ENCODE peak calls at places on chromosomes 5 and 9, in five cellular contexts. One of them, this sample, is unnamed. For H3K36me3, the result is how much of the 10 kb centered on the place peaks cover.

GRCh38 chr9:114671605-114672004 is 10.4 kb downstream of the TEX48 start:
- DNase-seq in adrenal gland: no peak
- DNase-seq in right lobe of liver: no peak
- DNase-seq in lower lobe of right lung: no peak
- DNase-seq in thoracic aorta: no peak
- DNase-seq in this sample: peak

GRCh38 chr5:90689064-90689463 is 130.5 kb downstream of the ADGRV1 start:
- DNase-seq in adrenal gland: no peak
- DNase-seq in right lobe of liver: no peak
- DNase-seq in lower lobe of right lung: no peak
- DNase-seq in thoracic aorta: no peak
- DNase-seq in this sample: no peak

GRCh38 chr9:93902780-93903655 is 52.1 kb downstream of the BARX1 start:
- DNase-seq in adrenal gland: no peak
- DNase-seq in right lobe of liver: peak
- DNase-seq in lower lobe of right lung: no peak
- DNase-seq in thoracic aorta: no peak
- DNase-seq in this sample: no peak

GRCh38 chr9:117377046-117377445 is 37.8 kb downstream of the ASTN2 start:
- DNase-seq in adrenal gland: no peak
- DNase-seq in right lobe of liver: no peak
- DNase-seq in lower lobe of right lung: no peak
- DNase-seq in thoracic aorta: no peak
- DNase-seq in this sample: peak

GRCh38 chr5:148443998-148444397 is 60.2 kb downstream of the FBXO38 start:
- DNase-seq in adrenal gland: peak
- DNase-seq in right lobe of liver: peak
- DNase-seq in lower lobe of right lung: no peak
- DNase-seq in thoracic aorta: no peak
- DNase-seq in this sample: peak

GRCh38 chr5:149940941-149941644 is 3.5 kb downstream of the PDE6A start:
- DNase-seq in adrenal gland: no peak
- DNase-seq in right lobe of liver: no peak
- DNase-seq in lower lobe of right lung: no peak
- DNase-seq in thoracic aorta: no peak
- DNase-seq in this sample: no peak

GRCh38 chr5:9188131-9188530 is 357.7 kb downstream of the SEMA5A start:
- DNase-seq in adrenal gland: peak
- DNase-seq in right lobe of liver: no peak
- DNase-seq in lower lobe of right lung: no peak
- DNase-seq in thoracic aorta: no peak
- DNase-seq in this sample: no peak

GRCh38 chr9:113652355-113653152 is 189.0 kb downstream of the RGS3 start:
- DNase-seq in adrenal gland: no peak
- DNase-seq in right lobe of liver: peak
- DNase-seq in lower lobe of right lung: no peak
- DNase-seq in thoracic aorta: no peak
- DNase-seq in this sample: peak

GRCh38 chr5:103523319-103523718 is 39.3 kb downstream of the NUDT12 start:
- DNase-seq in adrenal gland: no peak
- DNase-seq in right lobe of liver: no peak
- DNase-seq in lower lobe of right lung: no peak
- DNase-seq in thoracic aorta: no peak
- DNase-seq in this sample: no peak

GRCh38 chr5:43016217-43016779 is 23.8 kb downstream of the ANXA2R start:
- DNase-seq in adrenal gland: no peak
- DNase-seq in right lobe of liver: no peak
- DNase-seq in lower lobe of right lung: no peak
- DNase-seq in thoracic aorta: no peak
- DNase-seq in this sample: no peak

GRCh38 chr5:173094012-173094661 is 38.0 kb downstream of the CREBRF start:
- DNase-seq in adrenal gland: no peak
- DNase-seq in right lobe of liver: no peak
- DNase-seq in lower lobe of right lung: no peak
- DNase-seq in thoracic aorta: no peak
- DNase-seq in this sample: no peak

GRCh38 chr5:178467261-178468195 is 122.7 kb downstream of the COL23A1 start:
- DNase-seq in adrenal gland: peak
- DNase-seq in right lobe of liver: no peak
- DNase-seq in lower lobe of right lung: peak
- DNase-seq in thoracic aorta: no peak
- DNase-seq in this sample: no peak

GRCh38 chr9:128056887-128057723 is 10.0 kb downstream of the NAIF1 start:
- DNase-seq in adrenal gland: peak
- DNase-seq in right lobe of liver: peak
- DNase-seq in lower lobe of right lung: no peak
- DNase-seq in thoracic aorta: no peak
- DNase-seq in this sample: peak

GRCh38 chr5:136070486-136071285 is 41.9 kb downstream of the TGFBI start:
- DNase-seq in adrenal gland: no peak
- DNase-seq in right lobe of liver: peak
- DNase-seq in lower lobe of right lung: no peak
- DNase-seq in thoracic aorta: no peak
- DNase-seq in this sample: no peak

GRCh38 chr9:114034663-114035062 is 43.4 kb downstream of the AMBP start:
- DNase-seq in adrenal gland: no peak
- DNase-seq in right lobe of liver: peak
- DNase-seq in lower lobe of right lung: no peak
- DNase-seq in thoracic aorta: no peak
- DNase-seq in this sample: no peak

GRCh38 chr5:88688242-88688959 is 194.6 kb downstream of the MEF2C start:
- DNase-seq in adrenal gland: no peak
- DNase-seq in right lobe of liver: no peak
- DNase-seq in lower lobe of right lung: no peak
- DNase-seq in thoracic aorta: no peak
- DNase-seq in this sample: no peak
- H3K4me3 ChIP-seq in adrenal gland: no peak
- H3K4me3 ChIP-seq in right lobe of liver: no peak
- H3K4me3 ChIP-seq in lower lobe of right lung: no peak
- H3K4me3 ChIP-seq in thoracic aorta: no peak
- H3K4me3 ChIP-seq in this sample: no peak

GRCh38 chr5:117107859-117108258 is 533.2 kb upstream of the SEMA6A start:
- DNase-seq in adrenal gland: no peak
- DNase-seq in right lobe of liver: no peak
- DNase-seq in lower lobe of right lung: no peak
- DNase-seq in thoracic aorta: no peak
- DNase-seq in this sample: no peak

DNA sequence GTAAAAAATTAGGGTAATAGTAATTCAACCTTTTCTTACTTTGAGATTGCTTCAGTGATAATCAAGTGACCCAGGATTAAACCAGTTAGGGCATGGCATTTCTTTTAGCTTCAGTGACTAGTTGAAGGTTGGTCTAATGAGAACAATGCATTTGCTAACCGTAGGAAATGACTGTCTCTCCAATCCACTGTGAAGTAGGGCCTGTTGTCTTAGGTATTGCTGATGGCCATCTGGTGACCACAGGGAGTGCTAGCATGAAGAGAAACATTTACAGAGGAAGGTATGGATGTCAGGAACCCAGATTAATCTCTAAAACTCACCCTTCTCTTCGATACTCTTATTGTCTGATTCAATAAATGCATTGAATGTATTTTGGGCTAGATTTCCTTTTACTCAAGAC is 535.9 kb upstream of the SEMA6A start:
- DNase-seq in adrenal gland: no peak
- DNase-seq in right lobe of liver: no peak
- DNase-seq in lower lobe of right lung: no peak
- DNase-seq in thoracic aorta: no peak
- DNase-seq in this sample: no peak
- H3K27ac ChIP-seq in adrenal gland: no peak
- H3K27ac ChIP-seq in right lobe of liver: no peak
- H3K27ac ChIP-seq in lower lobe of right lung: no peak
- H3K27ac ChIP-seq in thoracic aorta: no peak
- H3K27ac ChIP-seq in this sample: no peak

GRCh38 chr9:36358486-36358885 is 41.6 kb downstream of the RNF38 start:
- DNase-seq in adrenal gland: no peak
- DNase-seq in right lobe of liver: no peak
- DNase-seq in lower lobe of right lung: no peak
- DNase-seq in thoracic aorta: no peak
- DNase-seq in this sample: no peak
- H3K36me3 ChIP-seq in adrenal gland: under half
- H3K36me3 ChIP-seq in right lobe of liver: under half
- H3K36me3 ChIP-seq in lower lobe of right lung: half or more
- H3K36me3 ChIP-seq in thoracic aorta: under half
- H3K36me3 ChIP-seq in this sample: under half

GRCh38 chr5:76403713-76403962 is 553 bp downstream of the IQGAP2 start:
- DNase-seq in adrenal gland: peak
- DNase-seq in right lobe of liver: no peak
- DNase-seq in lower lobe of right lung: no peak
- DNase-seq in thoracic aorta: no peak
- DNase-seq in this sample: no peak

GRCh38 chr5:76402880-76403712 is at the start of gene IQGAP2:
- DNase-seq in adrenal gland: peak
- DNase-seq in right lobe of liver: peak
- DNase-seq in lower lobe of right lung: peak
- DNase-seq in thoracic aorta: no peak
- DNase-seq in this sample: peak

GRCh38 chr5:76403963-76404693 is 1.0 kb downstream of the IQGAP2 start:
- DNase-seq in adrenal gland: peak
- DNase-seq in right lobe of liver: peak
- DNase-seq in lower lobe of right lung: peak
- DNase-seq in thoracic aorta: no peak
- DNase-seq in this sample: peak

GRCh38 chr5:76406014-76406413 is 2.9 kb downstream of the IQGAP2 start:
- DNase-seq in adrenal gland: no peak
- DNase-seq in right lobe of liver: no peak
- DNase-seq in lower lobe of right lung: no peak
- DNase-seq in thoracic aorta: no peak
- DNase-seq in this sample: no peak

GRCh38 chr5:76404694-76405306 is 1.7 kb downstream of the IQGAP2 start:
- DNase-seq in adrenal gland: no peak
- DNase-seq in right lobe of liver: no peak
- DNase-seq in lower lobe of right lung: no peak
- DNase-seq in thoracic aorta: no peak
- DNase-seq in this sample: no peak
- H3K4me3 ChIP-seq in adrenal gland: peak
- H3K4me3 ChIP-seq in right lobe of liver: peak
- H3K4me3 ChIP-seq in lower lobe of right lung: peak
- H3K4me3 ChIP-seq in thoracic aorta: peak
- H3K4me3 ChIP-seq in this sample: peak

DNA sequence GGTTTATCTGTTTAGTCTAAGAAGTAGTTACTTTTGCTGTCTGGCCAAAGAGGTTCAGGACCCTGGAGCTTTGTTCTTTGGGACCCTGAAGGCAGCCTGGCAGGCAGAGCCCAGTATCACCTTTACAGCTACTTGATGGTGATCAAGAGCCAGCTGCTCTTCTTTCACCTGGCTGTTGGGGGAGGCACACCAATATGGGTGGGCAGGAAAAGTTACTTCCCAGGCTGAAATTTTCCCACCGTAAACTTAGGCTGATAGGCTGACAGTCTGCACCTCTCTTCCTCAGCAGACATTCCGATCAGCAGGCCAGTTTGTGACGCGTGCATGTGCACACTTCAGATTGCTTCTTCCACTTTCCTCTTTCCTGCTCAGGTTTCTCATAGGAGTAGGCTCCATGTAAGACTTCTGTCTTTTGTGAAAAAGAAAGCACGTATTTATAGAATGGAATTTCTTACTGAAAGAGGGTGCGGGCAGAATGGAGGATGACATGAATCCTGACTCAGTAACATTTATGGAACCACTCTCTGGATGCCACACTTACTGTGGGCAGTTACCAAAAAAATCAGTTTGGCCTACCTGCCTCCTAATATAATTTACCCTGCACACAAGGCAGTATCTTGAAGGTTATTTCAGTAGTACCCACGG is 223.9 kb upstream of the DMRT1 start:
- DNase-seq in adrenal gland: no peak
- DNase-seq in right lobe of liver: no peak
- DNase-seq in lower lobe of right lung: no peak
- DNase-seq in thoracic aorta: no peak
- DNase-seq in this sample: peak
- H3K27ac ChIP-seq in adrenal gland: no peak
- H3K27ac ChIP-seq in right lobe of liver: no peak
- H3K27ac ChIP-seq in lower lobe of right lung: no peak
- H3K27ac ChIP-seq in thoracic aorta: peak
- H3K27ac ChIP-seq in this sample: peak

GRCh38 chr9:38733503-38733902 is 13.6 kb upstream of the FAM240B start:
- DNase-seq in adrenal gland: no peak
- DNase-seq in right lobe of liver: no peak
- DNase-seq in lower lobe of right lung: no peak
- DNase-seq in thoracic aorta: no peak
- DNase-seq in this sample: no peak
- H3K36me3 ChIP-seq in adrenal gland: under half
- H3K36me3 ChIP-seq in right lobe of liver: under half
- H3K36me3 ChIP-seq in lower lobe of right lung: under half
- H3K36me3 ChIP-seq in thoracic aorta: under half
- H3K36me3 ChIP-seq in this sample: under half

GRCh38 chr5:179559280-179560252 is 9.2 kb downstream of the RUFY1 start:
- DNase-seq in adrenal gland: peak
- DNase-seq in right lobe of liver: peak
- DNase-seq in lower lobe of right lung: peak
- DNase-seq in thoracic aorta: peak
- DNase-seq in this sample: peak
- H3K4me3 ChIP-seq in adrenal gland: peak
- H3K4me3 ChIP-seq in right lobe of liver: peak
- H3K4me3 ChIP-seq in lower lobe of right lung: peak
- H3K4me3 ChIP-seq in thoracic aorta: peak
- H3K4me3 ChIP-seq in this sample: peak

GRCh38 chr5:142981475-142981874 is 211.3 kb downstream of the ARHGAP26 start:
- DNase-seq in adrenal gland: no peak
- DNase-seq in right lobe of liver: no peak
- DNase-seq in lower lobe of right lung: no peak
- DNase-seq in thoracic aorta: no peak
- DNase-seq in this sample: no peak
- H3K27ac ChIP-seq in adrenal gland: no peak
- H3K27ac ChIP-seq in right lobe of liver: peak
- H3K27ac ChIP-seq in lower lobe of right lung: peak
- H3K27ac ChIP-seq in thoracic aorta: peak
- H3K27ac ChIP-seq in this sample: peak

This sample was measured in thyroid gland.